ENCODE peak calls at places on chromosome 3, in eight cellular contexts. One of them, this sample, is unnamed.

GRCh38 chr3:126607214-126607908 is 47.6 kb downstream of the TXNRD3 start:
- DNase-seq in naive thymus-derived CD8-positive, alpha-beta T cell: no peak
- DNase-seq in mucosa of descending colon: no peak
- DNase-seq in H7: no peak
- DNase-seq in HS-27A: no peak
- DNase-seq in HT1080: peak; percentile 85
- DNase-seq in anterior cingulate cortex: peak; percentile 7
- DNase-seq in stimulated activated CD4-positive, alpha-beta T cell treated with anti-CD3 and anti-CD28 coated beads, Interleukin-2, amount 100 ng/mL, for 48 hours: no peak
- DNase-seq in this sample: peak; percentile 45

GRCh38 chr3:45409369-45409768 is 21.0 kb downstream of the LARS2 start:
- DNase-seq in H7: no peak
- DNase-seq in mucosa of descending colon: no peak
- DNase-seq in HT1080: no peak
- DNase-seq in HS-27A: no peak
- DNase-seq in stimulated activated CD4-positive, alpha-beta T cell treated with anti-CD3 and anti-CD28 coated beads, Interleukin-2, amount 100 ng/mL, for 48 hours: no peak
- DNase-seq in anterior cingulate cortex: no peak
- DNase-seq in naive thymus-derived CD8-positive, alpha-beta T cell: no peak
- DNase-seq in this sample: no peak

GRCh38 chr3:29585368-29585767 is 304.5 kb downstream of the RBMS3 start:
- DNase-seq in HS-27A: no peak
- DNase-seq in HT1080: no peak
- DNase-seq in stimulated activated CD4-positive, alpha-beta T cell treated with anti-CD3 and anti-CD28 coated beads, Interleukin-2, amount 100 ng/mL, for 48 hours: no peak
- DNase-seq in H7: no peak
- DNase-seq in mucosa of descending colon: no peak
- DNase-seq in anterior cingulate cortex: no peak
- DNase-seq in naive thymus-derived CD8-positive, alpha-beta T cell: no peak
- DNase-seq in this sample: no peak

GRCh38 chr3:107283948-107284347 is 93.3 kb upstream of the CCDC54 start:
- DNase-seq in HT1080: no peak
- DNase-seq in HS-27A: no peak
- DNase-seq in H7: no peak
- DNase-seq in naive thymus-derived CD8-positive, alpha-beta T cell: no peak
- DNase-seq in stimulated activated CD4-positive, alpha-beta T cell treated with anti-CD3 and anti-CD28 coated beads, Interleukin-2, amount 100 ng/mL, for 48 hours: no peak
- DNase-seq in anterior cingulate cortex: no peak
- DNase-seq in mucosa of descending colon: no peak
- DNase-seq in this sample: no peak

GRCh38 chr3:13063225-13063624 is 10.0 kb downstream of the IQSEC1 start:
- DNase-seq in HS-27A: peak; percentile 22
- DNase-seq in HT1080: peak; percentile 32
- DNase-seq in stimulated activated CD4-positive, alpha-beta T cell treated with anti-CD3 and anti-CD28 coated beads, Interleukin-2, amount 100 ng/mL, for 48 hours: no peak
- DNase-seq in mucosa of descending colon: no peak
- DNase-seq in naive thymus-derived CD8-positive, alpha-beta T cell: no peak
- DNase-seq in anterior cingulate cortex: no peak
- DNase-seq in H7: no peak
- DNase-seq in this sample: no peak

GRCh38 chr3:190225186-190225692 is 97.0 kb downstream of the CLDN1 start:
- DNase-seq in HT1080: peak; percentile 68
- DNase-seq in anterior cingulate cortex: no peak
- DNase-seq in stimulated activated CD4-positive, alpha-beta T cell treated with anti-CD3 and anti-CD28 coated beads, Interleukin-2, amount 100 ng/mL, for 48 hours: no peak
- DNase-seq in naive thymus-derived CD8-positive, alpha-beta T cell: peak; percentile 27
- DNase-seq in mucosa of descending colon: no peak
- DNase-seq in H7: peak; percentile 12
- DNase-seq in HS-27A: no peak
- DNase-seq in this sample: no peak

GRCh38 chr3:7447197-7447769 is 586.4 kb downstream of the GRM7 start:
- DNase-seq in HS-27A: no peak
- DNase-seq in anterior cingulate cortex: no peak
- DNase-seq in naive thymus-derived CD8-positive, alpha-beta T cell: no peak
- DNase-seq in mucosa of descending colon: no peak
- DNase-seq in stimulated activated CD4-positive, alpha-beta T cell treated with anti-CD3 and anti-CD28 coated beads, Interleukin-2, amount 100 ng/mL, for 48 hours: no peak
- DNase-seq in H7: no peak
- DNase-seq in HT1080: no peak
- DNase-seq in this sample: no peak

GRCh38 chr3:169072494-169072893 is 591.0 kb downstream of the MECOM start:
- DNase-seq in mucosa of descending colon: no peak
- DNase-seq in stimulated activated CD4-positive, alpha-beta T cell treated with anti-CD3 and anti-CD28 coated beads, Interleukin-2, amount 100 ng/mL, for 48 hours: no peak
- DNase-seq in naive thymus-derived CD8-positive, alpha-beta T cell: no peak
- DNase-seq in anterior cingulate cortex: no peak
- DNase-seq in HS-27A: no peak
- DNase-seq in HT1080: no peak
- DNase-seq in H7: no peak
- DNase-seq in this sample: no peak

GRCh38 chr3:103295974-103296570 is 861.3 kb downstream of the ZPLD1 start:
- DNase-seq in anterior cingulate cortex: no peak
- DNase-seq in mucosa of descending colon: no peak
- DNase-seq in HT1080: no peak
- DNase-seq in stimulated activated CD4-positive, alpha-beta T cell treated with anti-CD3 and anti-CD28 coated beads, Interleukin-2, amount 100 ng/mL, for 48 hours: no peak
- DNase-seq in HS-27A: peak; percentile 5
- DNase-seq in H7: peak; percentile 5
- DNase-seq in naive thymus-derived CD8-positive, alpha-beta T cell: no peak
- DNase-seq in this sample: peak; percentile 2

GRCh38 chr3:50585919-50586762 is 16.8 kb downstream of the HEMK1 start:
- DNase-seq in mucosa of descending colon: peak; percentile 39
- DNase-seq in naive thymus-derived CD8-positive, alpha-beta T cell: no peak
- DNase-seq in H7: no peak
- DNase-seq in stimulated activated CD4-positive, alpha-beta T cell treated with anti-CD3 and anti-CD28 coated beads, Interleukin-2, amount 100 ng/mL, for 48 hours: no peak
- DNase-seq in HS-27A: no peak
- DNase-seq in HT1080: no peak
- DNase-seq in anterior cingulate cortex: no peak
- DNase-seq in this sample: no peak

This sample was measured in CD4-positive, CD25-positive, alpha-beta regulatory T cell.